ENCODE peak calls at places on chromosomes 16 and 17, in four cellular contexts. R, K, G and O are unnamed samples.

GRCh38 chr17:14354807-14355206 is 53.9 kb downstream of the HS3ST3B1 start:
- DNase-seq in G (no peak), R (no peak), K (no peak), O (no peak)

GRCh38 chr16:89863741-89864391 is 9.5 kb upstream of the TCF25 start:
- DNase-seq in R (no peak), K (no peak), G (peak; percentile 69), O (no peak)

GRCh38 chr16:24538756-24539294 is 541 bp upstream of the RBBP6 start:
- DNase-seq in R (peak; percentile 85), G (no peak), K (peak; percentile 87), O (peak; percentile 56)

GRCh38 chr17:21548236-21548635 is 144.1 kb upstream of the KCNJ18 start:
- DNase-seq in R (no peak), K (no peak), G (no peak), O (no peak)

GRCh38 chr17:30831257-30831656 is 509 bp upstream of the ATAD5 start:
- DNase-seq in K (peak; percentile 71), R (no peak), G (no peak), O (peak; percentile 21)

GRCh38 chr16:17435324-17435723 is 35.4 kb downstream of the XYLT1 start:
- DNase-seq in R (no peak), G (no peak), K (no peak), O (no peak)

GRCh38 chr17:79620207-79621038 is 9.6 kb upstream of the RBFOX3 start:
- DNase-seq in K (no peak), R (no peak), G (no peak), O (no peak)

GRCh38 chr17:77036841-77037381 is 103.9 kb upstream of the SEC14L1 start:
- DNase-seq in K (peak; percentile 59), G (no peak), R (no peak), O (no peak)

GRCh38 chr17:60106377-60107059 is 27.8 kb upstream of the HEATR6 start:
- DNase-seq in R (no peak), K (peak; percentile 14), G (no peak), O (no peak)

GRCh38 chr17:57713140-57713539 is 32.0 kb downstream of the CCDC182 start:
- DNase-seq in K (no peak), G (no peak), R (no peak), O (no peak)

GRCh38 chr17:75516619-75517276 is 420 bp downstream of the TSEN54 start:
- DNase-seq in K (peak; percentile 54), G (no peak), R (no peak), O (peak; percentile 37)

GRCh38 chr16:11265124-11265523 is 4.0 kb downstream of the TNP2 start:
- DNase-seq in K (no peak), R (no peak), G (no peak), O (no peak)

GRCh38 chr16:23905027-23905426 is 69.2 kb downstream of the PRKCB start:
- DNase-seq in K (no peak), G (no peak), R (no peak), O (no peak)

GRCh38 chr17:859461-860195 is 77.5 kb downstream of the MRM3 start:
- DNase-seq in K (no peak), G (no peak), R (no peak), O (no peak)

GRCh38 chr17:75504347-75505151 is 10.8 kb downstream of the CASKIN2 start:
- DNase-seq in K (peak; percentile 52), R (peak; percentile 51), G (no peak), O (peak; percentile 67)

GRCh38 chr17:14755002-14755401 is 454.1 kb downstream of the HS3ST3B1 start:
- DNase-seq in R (no peak), G (no peak), K (no peak), O (no peak)

GRCh38 chr16:69111831-69112230 is 6.4 kb downstream of the HAS3 start:
- DNase-seq in K (no peak), R (no peak), G (no peak), O (no peak)

GRCh38 chr16:74743668-74744299 is 30.8 kb downstream of the FA2H start:
- DNase-seq in G (no peak), R (peak; percentile 52), K (peak; percentile 91), O (peak; percentile 62)

GRCh38 chr17:32355649-32356377 is 5.9 kb downstream of the ZNF207 start:
- DNase-seq in G (no peak), R (no peak), K (no peak), O (no peak)

GRCh38 chr17:8467527-8467926 is 31.8 kb downstream of the NDEL1 start:
- DNase-seq in G (no peak), K (no peak), R (no peak), O (no peak)

GRCh38 chr16:48169896-48170295 is 14.1 kb upstream of the ABCC12 start:
- DNase-seq in R (no peak), K (no peak), G (no peak), O (no peak)

GRCh38 chr16:5756969-5757368 is 659.4 kb upstream of the EEF2KMT start:
- DNase-seq in G (no peak), R (no peak), K (no peak), O (no peak)
- TF ChIP-seq TARDBP in G (no peak), R (no peak), K (no peak), O (no peak)

GRCh38 chr17:43671075-43671692 is 9.5 kb upstream of the MEOX1 start:
- DNase-seq in R (no peak), G (peak; percentile 53), K (no peak), O (no peak)

GRCh38 chr17:43671755-43672502 is 10.2 kb upstream of the MEOX1 start:
- DNase-seq in G (no peak), K (no peak), R (no peak), O (no peak)

GRCh38 chr17:43667506-43668438 is 6.0 kb upstream of the MEOX1 start:
- DNase-seq in K (no peak), G (no peak), R (peak; percentile 89), O (no peak)

GRCh38 chr17:43670645-43671074 is 8.9 kb upstream of the MEOX1 start:
- DNase-seq in R (no peak), G (no peak), K (no peak), O (no peak)

GRCh38 chr17:43669971-43670644 is 8.4 kb upstream of the MEOX1 start:
- DNase-seq in R (peak; percentile 52), K (no peak), G (peak; percentile 59), O (peak; percentile 31)
- TF ChIP-seq TARDBP in R (peak; percentile 46), K (no peak), G (no peak), O (no peak)

GRCh38 chr17:27259356-27259755 is 34.6 kb upstream of the WSB1 start:
- DNase-seq in G (no peak), R (no peak), K (no peak), O (no peak)

GRCh38 chr17:27257031-27257357 is 36.9 kb upstream of the WSB1 start:
- DNase-seq in R (no peak), K (no peak), G (no peak), O (no peak)

DNA sequence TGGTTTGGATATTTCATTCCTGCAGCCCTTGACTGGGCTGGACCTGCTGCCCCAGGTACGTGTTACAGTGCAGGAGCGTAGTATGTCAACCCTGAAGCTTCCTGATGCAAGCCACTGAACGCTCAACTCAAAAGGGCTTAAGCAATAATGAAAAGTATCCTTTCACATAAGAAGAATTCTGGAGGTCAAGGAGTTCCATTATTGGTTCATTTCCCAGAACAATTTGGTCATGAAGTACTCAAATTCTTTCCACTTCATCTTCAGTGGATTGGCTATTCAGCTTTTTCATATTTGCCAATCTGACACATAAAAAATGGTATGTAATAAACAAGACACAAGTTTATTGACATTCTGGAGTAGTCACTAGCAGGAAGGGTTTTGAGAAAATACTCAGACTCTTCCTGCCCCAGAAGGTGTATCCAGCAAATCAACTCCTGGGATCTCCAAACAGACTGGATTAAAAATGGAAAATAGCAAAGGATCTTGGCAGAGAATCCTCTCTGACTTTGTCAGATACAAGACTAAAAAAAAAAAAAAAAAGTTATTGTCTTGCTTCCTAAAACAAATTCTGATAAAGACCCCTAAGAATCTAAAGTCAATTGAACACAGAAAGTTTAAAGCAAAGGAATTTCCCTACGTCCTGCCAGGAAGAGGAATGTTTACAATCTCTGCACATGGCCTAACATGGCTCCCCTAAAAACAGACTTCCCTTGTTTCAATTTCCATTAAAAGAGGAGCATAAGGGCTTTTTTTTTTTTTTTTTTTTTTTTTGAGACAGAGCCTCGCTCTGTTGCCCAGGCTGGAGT is 37.5 kb upstream of the WSB1 start:
- DNase-seq in G (no peak), R (peak; percentile 72), K (no peak), O (no peak)
- TF ChIP-seq TARDBP in G (no peak), R (no peak), K (no peak), O (no peak)

GRCh38 chr17:82849076-82849945 is 9.5 kb upstream of the ZNF750 start:
- DNase-seq in G (no peak), K (no peak), R (no peak), O (no peak)

GRCh38 chr17:82845163-82845807 is 5.5 kb upstream of the ZNF750 start:
- DNase-seq in K (no peak), R (no peak), G (no peak), O (no peak)

GRCh38 chr17:82851381-82851780 is 11.6 kb upstream of the ZNF750 start:
- DNase-seq in R (no peak), K (no peak), G (no peak), O (no peak)

GRCh38 chr17:82846061-82846691 is 6.4 kb upstream of the ZNF750 start:
- DNase-seq in G (no peak), K (no peak), R (no peak), O (no peak)

GRCh38 chr17:82848022-82848592 is 8.3 kb upstream of the ZNF750 start:
- DNase-seq in G (no peak), R (peak; percentile 83), K (no peak), O (no peak)
- TF ChIP-seq TARDBP in G (no peak), R (no peak), K (no peak), O (no peak)

GRCh38 chr17:38749222-38750043 is 1.3 kb upstream of the PCGF2 start:
- DNase-seq in K (peak; percentile 96), R (peak; percentile 89), G (no peak), O (no peak)
- TF ChIP-seq TARDBP in K (no peak), R (peak; percentile 87), G (no peak), O (no peak)

GRCh38 chr17:78409191-78409621 is 30.8 kb downstream of the PGS1 start:
- DNase-seq in R (no peak), K (no peak), G (no peak), O (no peak)
- TF ChIP-seq TARDBP in R (no peak), K (no peak), G (no peak), O (no peak)

DNA sequence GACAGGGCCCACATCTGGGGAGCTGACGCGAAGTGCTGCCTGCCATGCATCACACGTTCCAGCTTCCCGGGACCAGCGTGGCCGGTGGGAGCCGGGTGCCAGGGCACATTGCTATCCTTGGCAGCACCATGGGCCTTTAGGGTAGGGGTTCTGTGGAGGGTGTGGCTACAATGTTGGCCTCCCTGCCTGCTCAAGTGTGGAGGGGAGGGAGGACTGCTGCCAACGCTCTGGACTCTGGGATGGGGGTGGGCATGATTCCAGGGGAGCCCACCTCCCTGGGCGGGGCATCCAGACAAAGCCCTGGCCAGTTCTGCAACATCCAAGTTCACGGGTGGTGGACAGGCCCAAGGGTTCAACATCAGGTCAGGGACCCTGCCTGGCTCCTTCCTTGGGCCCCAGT is 13.9 kb downstream of the GRB7 start:
- DNase-seq in K (no peak), R (no peak), G (no peak), O (no peak)
- TF ChIP-seq TARDBP in K (no peak), R (no peak), G (no peak), O (no peak)